ENCODE peak calls at places on chromosomes 12 and 14, in four cellular contexts. One of them, this sample, is unnamed.
A peak's percentile ranks its signal among the peaks of the same experiment; 100 is the strongest.

GRCh38 chr14:68394719-68395117 is 398.1 kb downstream of the ZFP36L1 start:
- DNase-seq in right cardiac atrium: peak; percentile 30
- DNase-seq in psoas muscle: no peak
- DNase-seq in heart left ventricle: peak; percentile 29
- DNase-seq in this sample: no peak

GRCh38 chr12:118853634-118854033 is 127.7 kb upstream of the SRRM4 start:
- DNase-seq in right cardiac atrium: no peak
- DNase-seq in psoas muscle: no peak
- DNase-seq in heart left ventricle: no peak
- DNase-seq in this sample: no peak

GRCh38 chr12:111298583-111299436 is 70.1 kb downstream of the PHETA1 start:
- DNase-seq in right cardiac atrium: peak; percentile 34
- DNase-seq in psoas muscle: peak; percentile 65
- DNase-seq in heart left ventricle: peak; percentile 46
- DNase-seq in this sample: peak; percentile 25

GRCh38 chr14:74867673-74868072 is 8.3 kb downstream of the PROX2 start:
- DNase-seq in right cardiac atrium: peak; percentile 70
- DNase-seq in psoas muscle: no peak
- DNase-seq in heart left ventricle: no peak
- DNase-seq in this sample: peak; percentile 38

GRCh38 chr12:65756956-65757511 is 67.2 kb upstream of the HMGA2 start:
- DNase-seq in right cardiac atrium: no peak
- DNase-seq in psoas muscle: no peak
- DNase-seq in heart left ventricle: no peak
- DNase-seq in this sample: no peak

GRCh38 chr12:99450231-99450630 is 197.3 kb upstream of the GARIN6 start:
- DNase-seq in right cardiac atrium: no peak
- DNase-seq in psoas muscle: no peak
- DNase-seq in heart left ventricle: no peak
- DNase-seq in this sample: no peak

GRCh38 chr14:77026930-77027537 is 1.5 kb downstream of the IRF2BPL start:
- DNase-seq in right cardiac atrium: peak; percentile 55
- DNase-seq in psoas muscle: peak; percentile 82
- DNase-seq in heart left ventricle: peak; percentile 58
- DNase-seq in this sample: peak; percentile 50

GRCh38 chr12:107241421-107241820 is 148.1 kb upstream of the CRY1 start:
- DNase-seq in right cardiac atrium: no peak
- DNase-seq in psoas muscle: no peak
- DNase-seq in heart left ventricle: no peak
- DNase-seq in this sample: no peak

GRCh38 chr12:130909111-130909510 is 37.2 kb downstream of the RAN start:
- DNase-seq in right cardiac atrium: no peak
- DNase-seq in psoas muscle: no peak
- DNase-seq in heart left ventricle: no peak
- DNase-seq in this sample: no peak

GRCh38 chr14:58488550-58488949 is 61.0 kb downstream of the KIAA0586 start:
- DNase-seq in right cardiac atrium: no peak
- DNase-seq in psoas muscle: no peak
- DNase-seq in heart left ventricle: no peak
- DNase-seq in this sample: no peak

GRCh38 chr14:59362533-59362932 is 102.6 kb downstream of the GPR135 start:
- DNase-seq in right cardiac atrium: no peak
- DNase-seq in psoas muscle: no peak
- DNase-seq in heart left ventricle: no peak
- DNase-seq in this sample: peak; percentile 17

GRCh38 chr14:68782091-68782981 is 10.5 kb downstream of the ZFP36L1 start:
- DNase-seq in right cardiac atrium: no peak
- DNase-seq in psoas muscle: peak; percentile 37
- DNase-seq in heart left ventricle: peak; percentile 14
- DNase-seq in this sample: peak; percentile 67

GRCh38 chr12:76798864-76799263 is 34.9 kb downstream of the ZDHHC17 start:
- DNase-seq in right cardiac atrium: no peak
- DNase-seq in psoas muscle: no peak
- DNase-seq in heart left ventricle: no peak
- DNase-seq in this sample: no peak

GRCh38 chr12:124524231-124524925 is 43.0 kb downstream of the NCOR2 start:
- DNase-seq in right cardiac atrium: no peak
- DNase-seq in psoas muscle: no peak
- DNase-seq in heart left ventricle: peak; percentile 25
- DNase-seq in this sample: no peak

GRCh38 chr14:34052658-34053014 is 101.8 kb upstream of the EGLN3 start:
- DNase-seq in right cardiac atrium: peak; percentile 22
- DNase-seq in psoas muscle: no peak
- DNase-seq in heart left ventricle: no peak
- DNase-seq in this sample: no peak

GRCh38 chr14:98798099-98798498 is 473.9 kb downstream of the BCL11B start:
- DNase-seq in right cardiac atrium: no peak
- DNase-seq in psoas muscle: no peak
- DNase-seq in heart left ventricle: no peak
- DNase-seq in this sample: peak; percentile 87

GRCh38 chr12:28132398-28132797 is 57.9 kb upstream of the CCDC91 start:
- DNase-seq in right cardiac atrium: no peak
- DNase-seq in psoas muscle: no peak
- DNase-seq in heart left ventricle: no peak
- DNase-seq in this sample: no peak

GRCh38 chr12:9587903-9588600 is 19.7 kb downstream of the KLRB1 start:
- DNase-seq in right cardiac atrium: no peak
- DNase-seq in psoas muscle: no peak
- DNase-seq in heart left ventricle: no peak
- DNase-seq in this sample: no peak

GRCh38 chr14:100022772-100023451 is 42.3 kb upstream of the EVL start:
- DNase-seq in right cardiac atrium: peak; percentile 21
- DNase-seq in psoas muscle: peak; percentile 80
- DNase-seq in heart left ventricle: peak; percentile 30
- DNase-seq in this sample: no peak

GRCh38 chr12:49698619-49699545 is 8.3 kb downstream of the FMNL3 start:
- DNase-seq in right cardiac atrium: peak; percentile 58
- DNase-seq in psoas muscle: peak; percentile 64
- DNase-seq in heart left ventricle: peak; percentile 66
- DNase-seq in this sample: peak; percentile 23

GRCh38 chr12:48008349-48008748 is 4.1 kb upstream of the COL2A1 start:
- DNase-seq in right cardiac atrium: no peak
- DNase-seq in psoas muscle: no peak
- DNase-seq in heart left ventricle: no peak
- DNase-seq in this sample: no peak

GRCh38 chr14:76168531-76168930 is 16.8 kb downstream of the GPATCH2L start:
- DNase-seq in right cardiac atrium: no peak
- DNase-seq in psoas muscle: no peak
- DNase-seq in heart left ventricle: no peak
- DNase-seq in this sample: no peak

GRCh38 chr14:89123851-89124250 is 293.2 kb downstream of the FOXN3 start:
- DNase-seq in right cardiac atrium: no peak
- DNase-seq in psoas muscle: no peak
- DNase-seq in heart left ventricle: no peak
- DNase-seq in this sample: no peak

GRCh38 chr12:72264548-72265175 is 7.5 kb upstream of the TRHDE start:
- DNase-seq in right cardiac atrium: no peak
- DNase-seq in psoas muscle: no peak
- DNase-seq in heart left ventricle: no peak
- DNase-seq in this sample: no peak

GRCh38 chr14:41349289-41349910 is 257.3 kb upstream of the LRFN5 start:
- DNase-seq in right cardiac atrium: no peak
- DNase-seq in psoas muscle: peak; percentile 20
- DNase-seq in heart left ventricle: no peak
- DNase-seq in this sample: no peak
- H3K27ac ChIP-seq in right cardiac atrium: no peak overlapping the region
- H3K27ac ChIP-seq in psoas muscle: no peak overlapping the region
- H3K27ac ChIP-seq in heart left ventricle: no peak overlapping the region
- H3K27ac ChIP-seq in this sample: no peak overlapping the region

DNA sequence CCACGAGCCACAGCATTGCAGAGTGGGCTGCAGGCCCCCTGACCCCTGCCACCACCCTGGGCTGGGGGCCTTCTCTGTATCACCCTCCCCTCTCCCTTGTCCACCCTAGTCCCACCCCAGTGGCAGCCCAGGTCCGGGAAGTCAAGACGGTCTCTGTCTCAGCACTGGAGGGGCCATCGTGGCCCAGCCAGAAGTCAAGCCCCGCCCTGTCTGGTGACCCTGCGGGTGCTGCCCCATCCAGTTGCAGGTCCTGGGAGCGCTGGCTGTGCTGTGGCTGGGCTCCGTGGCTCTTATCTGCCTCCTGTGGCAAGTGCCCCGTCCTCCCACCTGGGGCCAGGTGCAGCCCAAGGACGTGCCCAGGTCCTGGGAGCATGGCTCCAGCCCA is 2.7 kb downstream of the PLD4 start:
- DNase-seq in right cardiac atrium: no peak
- DNase-seq in psoas muscle: no peak
- DNase-seq in heart left ventricle: no peak
- DNase-seq in this sample: no peak
- H3K27ac ChIP-seq in right cardiac atrium: no peak overlapping the region
- H3K27ac ChIP-seq in psoas muscle: no peak overlapping the region
- H3K27ac ChIP-seq in heart left ventricle: no peak overlapping the region
- H3K27ac ChIP-seq in this sample: no peak overlapping the region

DNA sequence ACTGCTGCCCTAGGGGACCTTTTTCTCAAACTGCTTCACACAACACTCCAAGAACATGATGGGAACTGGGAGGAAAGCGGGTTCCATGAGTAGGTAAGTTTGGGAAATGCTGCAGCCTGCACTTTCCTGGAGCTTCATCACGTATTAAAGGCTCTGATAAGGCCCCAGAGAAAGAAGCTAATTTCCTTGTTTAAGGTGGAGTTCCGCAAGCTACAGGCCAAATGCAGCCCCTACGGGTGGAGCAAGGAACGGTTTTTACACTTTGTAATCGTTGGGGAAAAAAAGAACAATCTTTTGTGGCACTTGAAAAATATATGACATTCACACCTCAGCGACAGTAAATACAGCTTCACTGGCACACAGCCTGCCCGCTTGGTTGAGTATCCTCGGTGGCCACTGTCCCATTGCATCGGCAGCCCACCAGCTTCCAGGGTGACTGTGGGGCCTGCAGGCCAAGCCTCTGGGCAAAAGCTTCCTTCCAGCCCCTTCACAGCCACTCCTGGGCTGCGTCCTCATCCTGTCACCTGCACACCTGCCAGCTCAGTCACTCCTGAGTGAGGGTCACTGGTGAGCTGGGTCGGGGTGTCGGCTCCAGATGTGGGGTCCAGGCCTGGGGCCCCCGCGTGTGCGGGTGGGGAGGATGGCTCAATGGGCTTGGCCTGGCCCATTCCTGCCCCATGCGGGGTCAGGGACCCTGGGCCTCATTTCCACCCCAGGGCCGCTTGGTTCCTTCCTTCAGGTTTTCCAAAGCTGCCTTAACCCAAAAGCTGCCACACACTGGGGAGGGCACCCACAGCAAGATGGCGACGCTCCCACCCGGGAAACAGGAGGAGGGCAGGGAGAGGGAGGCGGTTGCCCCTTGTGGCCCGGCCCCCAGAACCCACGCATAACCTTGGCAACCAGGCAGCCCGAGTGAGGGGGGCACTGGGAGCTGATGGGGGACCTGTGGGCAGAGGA is 2.4 kb downstream of the AMN start:
- DNase-seq in right cardiac atrium: no peak
- DNase-seq in psoas muscle: no peak
- DNase-seq in heart left ventricle: peak; percentile 20
- DNase-seq in this sample: no peak
- H3K27ac ChIP-seq in right cardiac atrium: no peak overlapping the region
- H3K27ac ChIP-seq in psoas muscle: no peak overlapping the region
- H3K27ac ChIP-seq in heart left ventricle: no peak overlapping the region
- H3K27ac ChIP-seq in this sample: peak overlapping the region; percentile 94

GRCh38 chr14:55580401-55581010 is 499 bp downstream of the KTN1 start:
- DNase-seq in right cardiac atrium: peak; percentile 52
- DNase-seq in psoas muscle: peak; percentile 86
- DNase-seq in heart left ventricle: peak; percentile 72
- DNase-seq in this sample: peak; percentile 27

GRCh38 chr14:55574988-55575387 is 5.0 kb upstream of the KTN1 start:
- DNase-seq in right cardiac atrium: no peak
- DNase-seq in psoas muscle: no peak
- DNase-seq in heart left ventricle: no peak
- DNase-seq in this sample: no peak

GRCh38 chr14:55578511-55578910 is 1.5 kb upstream of the KTN1 start:
- DNase-seq in right cardiac atrium: no peak
- DNase-seq in psoas muscle: no peak
- DNase-seq in heart left ventricle: no peak
- DNase-seq in this sample: no peak

GRCh38 chr14:55579724-55580400 is at the start of gene KTN1:
- DNase-seq in right cardiac atrium: peak; percentile 86
- DNase-seq in psoas muscle: peak; percentile 92
- DNase-seq in heart left ventricle: peak; percentile 89
- DNase-seq in this sample: peak; percentile 85

GRCh38 chr14:55577229-55577628 is 2.8 kb upstream of the KTN1 start:
- DNase-seq in right cardiac atrium: no peak
- DNase-seq in psoas muscle: no peak
- DNase-seq in heart left ventricle: no peak
- DNase-seq in this sample: no peak
- H3K27ac ChIP-seq in right cardiac atrium: no peak overlapping the region
- H3K27ac ChIP-seq in psoas muscle: no peak overlapping the region
- H3K27ac ChIP-seq in heart left ventricle: no peak overlapping the region
- H3K27ac ChIP-seq in this sample: no peak overlapping the region

DNA sequence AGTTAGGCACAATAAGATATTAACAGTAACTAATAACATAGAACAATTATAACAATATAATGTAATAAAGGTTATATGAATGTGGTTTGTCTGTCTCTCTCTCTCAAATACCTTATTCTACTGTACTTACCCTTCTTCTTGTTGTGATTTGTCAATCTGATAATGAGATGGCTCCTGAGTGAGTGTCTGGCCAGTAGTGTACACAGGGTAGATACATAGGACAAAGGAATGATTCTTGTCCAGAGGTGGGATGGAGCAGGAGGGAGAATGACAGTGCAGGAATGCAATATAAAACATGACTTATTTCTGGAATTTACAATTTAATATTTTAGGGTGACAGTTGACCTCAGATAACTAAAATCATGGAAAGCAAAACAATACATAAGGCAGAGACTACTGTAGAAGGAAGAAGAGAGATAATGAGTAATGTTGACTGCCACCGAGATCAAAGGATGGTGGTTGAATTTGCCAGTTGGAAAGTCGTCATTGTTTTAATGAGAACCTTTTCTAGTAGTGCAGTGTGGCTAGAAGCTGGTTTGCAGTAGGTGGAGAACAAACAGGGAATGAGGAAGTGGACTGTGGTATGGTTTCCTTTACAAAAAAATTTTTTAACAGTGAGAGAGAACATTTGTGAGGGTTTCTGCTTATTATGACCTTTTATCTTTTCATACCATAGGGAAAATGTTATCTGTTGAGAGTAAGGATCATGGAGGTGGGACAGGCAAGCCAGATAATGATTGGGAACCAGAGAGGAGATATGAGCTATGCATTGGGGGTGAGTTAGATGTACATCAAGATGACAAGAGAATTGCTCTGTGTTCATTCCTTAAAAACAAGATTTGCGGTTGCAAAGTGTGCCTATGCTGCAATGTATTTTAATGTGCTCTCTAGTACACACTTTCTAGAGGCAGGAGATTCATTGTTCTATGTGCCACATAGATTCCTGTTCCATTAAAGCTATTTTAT is 458.3 kb downstream of the BTG1 start:
- DNase-seq in right cardiac atrium: no peak
- DNase-seq in psoas muscle: no peak
- DNase-seq in heart left ventricle: no peak
- DNase-seq in this sample: no peak
- H3K27ac ChIP-seq in right cardiac atrium: no peak overlapping the region
- H3K27ac ChIP-seq in psoas muscle: no peak overlapping the region
- H3K27ac ChIP-seq in heart left ventricle: no peak overlapping the region
- H3K27ac ChIP-seq in this sample: no peak overlapping the region